ENCODE peak calls at places on chromosomes 11 and 22, in seven cellular contexts. One of them, this sample, is unnamed.
A peak's percentile ranks its signal among the peaks of the same experiment; 100 is the strongest.

GRCh38 chr22:26589367-26589844 is 526 bp downstream of the TPST2 start:
- DNase-seq in HCEC 1CT: peak; percentile 23
- DNase-seq in LoVo: peak; percentile 13
- DNase-seq in activated CD4-positive, CD25-positive, alpha-beta regulatory T cell treated with anti-CD3 and anti-CD28 coated beads, Interleukin-2, amount 50 U/mL, for 72 hours: no peak
- DNase-seq in A549: no peak
- DNase-seq in natural killer cell treated with Interleukin-12 subunit alpha and Interleukin-12 subunit beta and Interleukin-15 and Interleukin-18, amount 100 ng/mL, for 72 hours: no peak
- DNase-seq in GM19239: no peak
- DNase-seq in this sample: no peak

GRCh38 chr11:72247584-72247983 is 3.6 kb upstream of the PHOX2A start:
- DNase-seq in HCEC 1CT: no peak
- DNase-seq in LoVo: no peak
- DNase-seq in activated CD4-positive, CD25-positive, alpha-beta regulatory T cell treated with anti-CD3 and anti-CD28 coated beads, Interleukin-2, amount 50 U/mL, for 72 hours: no peak
- DNase-seq in A549: no peak
- DNase-seq in natural killer cell treated with Interleukin-12 subunit alpha and Interleukin-12 subunit beta and Interleukin-15 and Interleukin-18, amount 100 ng/mL, for 72 hours: no peak
- DNase-seq in GM19239: no peak
- DNase-seq in this sample: no peak

GRCh38 chr22:38477515-38477914 is 9.6 kb downstream of the KDELR3 start:
- DNase-seq in HCEC 1CT: no peak
- DNase-seq in LoVo: no peak
- DNase-seq in activated CD4-positive, CD25-positive, alpha-beta regulatory T cell treated with anti-CD3 and anti-CD28 coated beads, Interleukin-2, amount 50 U/mL, for 72 hours: no peak
- DNase-seq in A549: no peak
- DNase-seq in natural killer cell treated with Interleukin-12 subunit alpha and Interleukin-12 subunit beta and Interleukin-15 and Interleukin-18, amount 100 ng/mL, for 72 hours: no peak
- DNase-seq in GM19239: no peak
- DNase-seq in this sample: no peak

GRCh38 chr11:44837650-44838049 is 110.9 kb downstream of the TSPAN18 start:
- DNase-seq in HCEC 1CT: peak; percentile 42
- DNase-seq in LoVo: no peak
- DNase-seq in activated CD4-positive, CD25-positive, alpha-beta regulatory T cell treated with anti-CD3 and anti-CD28 coated beads, Interleukin-2, amount 50 U/mL, for 72 hours: no peak
- DNase-seq in A549: no peak
- DNase-seq in natural killer cell treated with Interleukin-12 subunit alpha and Interleukin-12 subunit beta and Interleukin-15 and Interleukin-18, amount 100 ng/mL, for 72 hours: no peak
- DNase-seq in GM19239: no peak
- DNase-seq in this sample: no peak

GRCh38 chr22:24707477-24707816 is 67.1 kb downstream of the PIWIL3 start:
- DNase-seq in HCEC 1CT: no peak
- DNase-seq in LoVo: no peak
- DNase-seq in activated CD4-positive, CD25-positive, alpha-beta regulatory T cell treated with anti-CD3 and anti-CD28 coated beads, Interleukin-2, amount 50 U/mL, for 72 hours: no peak
- DNase-seq in A549: no peak
- DNase-seq in natural killer cell treated with Interleukin-12 subunit alpha and Interleukin-12 subunit beta and Interleukin-15 and Interleukin-18, amount 100 ng/mL, for 72 hours: no peak
- DNase-seq in GM19239: no peak
- DNase-seq in this sample: no peak

GRCh38 chr11:3627291-3627690 is 14.5 kb downstream of the ART5 start:
- DNase-seq in HCEC 1CT: peak; percentile 80
- DNase-seq in LoVo: no peak
- DNase-seq in activated CD4-positive, CD25-positive, alpha-beta regulatory T cell treated with anti-CD3 and anti-CD28 coated beads, Interleukin-2, amount 50 U/mL, for 72 hours: no peak
- DNase-seq in A549: no peak
- DNase-seq in natural killer cell treated with Interleukin-12 subunit alpha and Interleukin-12 subunit beta and Interleukin-15 and Interleukin-18, amount 100 ng/mL, for 72 hours: no peak
- DNase-seq in GM19239: no peak
- DNase-seq in this sample: no peak

GRCh38 chr11:17770048-17770652 is 35.6 kb downstream of the KCNC1 start:
- DNase-seq in HCEC 1CT: no peak
- DNase-seq in LoVo: peak; percentile 15
- DNase-seq in activated CD4-positive, CD25-positive, alpha-beta regulatory T cell treated with anti-CD3 and anti-CD28 coated beads, Interleukin-2, amount 50 U/mL, for 72 hours: no peak
- DNase-seq in A549: peak; percentile 15
- DNase-seq in natural killer cell treated with Interleukin-12 subunit alpha and Interleukin-12 subunit beta and Interleukin-15 and Interleukin-18, amount 100 ng/mL, for 72 hours: no peak
- DNase-seq in GM19239: no peak
- DNase-seq in this sample: no peak

GRCh38 chr22:49850021-49850911 is 3.4 kb upstream of the ZBED4 start:
- DNase-seq in HCEC 1CT: no peak
- DNase-seq in LoVo: no peak
- DNase-seq in activated CD4-positive, CD25-positive, alpha-beta regulatory T cell treated with anti-CD3 and anti-CD28 coated beads, Interleukin-2, amount 50 U/mL, for 72 hours: no peak
- DNase-seq in A549: no peak
- DNase-seq in natural killer cell treated with Interleukin-12 subunit alpha and Interleukin-12 subunit beta and Interleukin-15 and Interleukin-18, amount 100 ng/mL, for 72 hours: no peak
- DNase-seq in GM19239: no peak
- DNase-seq in this sample: no peak

GRCh38 chr11:133929401-133930052 is 27.2 kb downstream of the IGSF9B start:
- DNase-seq in HCEC 1CT: no peak
- DNase-seq in LoVo: no peak
- DNase-seq in activated CD4-positive, CD25-positive, alpha-beta regulatory T cell treated with anti-CD3 and anti-CD28 coated beads, Interleukin-2, amount 50 U/mL, for 72 hours: no peak
- DNase-seq in A549: no peak
- DNase-seq in natural killer cell treated with Interleukin-12 subunit alpha and Interleukin-12 subunit beta and Interleukin-15 and Interleukin-18, amount 100 ng/mL, for 72 hours: no peak
- DNase-seq in GM19239: no peak
- DNase-seq in this sample: no peak

GRCh38 chr11:16911658-16912057 is 102.6 kb downstream of the PLEKHA7 start:
- DNase-seq in HCEC 1CT: no peak
- DNase-seq in LoVo: no peak
- DNase-seq in activated CD4-positive, CD25-positive, alpha-beta regulatory T cell treated with anti-CD3 and anti-CD28 coated beads, Interleukin-2, amount 50 U/mL, for 72 hours: no peak
- DNase-seq in A549: no peak
- DNase-seq in natural killer cell treated with Interleukin-12 subunit alpha and Interleukin-12 subunit beta and Interleukin-15 and Interleukin-18, amount 100 ng/mL, for 72 hours: no peak
- DNase-seq in GM19239: no peak
- DNase-seq in this sample: no peak

GRCh38 chr11:65646288-65646734 is 8.4 kb downstream of the SIPA1 start:
- DNase-seq in HCEC 1CT: no peak
- DNase-seq in LoVo: no peak
- DNase-seq in activated CD4-positive, CD25-positive, alpha-beta regulatory T cell treated with anti-CD3 and anti-CD28 coated beads, Interleukin-2, amount 50 U/mL, for 72 hours: no peak
- DNase-seq in A549: no peak
- DNase-seq in natural killer cell treated with Interleukin-12 subunit alpha and Interleukin-12 subunit beta and Interleukin-15 and Interleukin-18, amount 100 ng/mL, for 72 hours: no peak
- DNase-seq in GM19239: no peak
- DNase-seq in this sample: no peak

GRCh38 chr11:112588252-112588668 is 327.6 kb upstream of the PLET1 start:
- DNase-seq in HCEC 1CT: peak; percentile 83
- DNase-seq in LoVo: peak; percentile 74
- DNase-seq in activated CD4-positive, CD25-positive, alpha-beta regulatory T cell treated with anti-CD3 and anti-CD28 coated beads, Interleukin-2, amount 50 U/mL, for 72 hours: no peak
- DNase-seq in A549: peak; percentile 44
- DNase-seq in natural killer cell treated with Interleukin-12 subunit alpha and Interleukin-12 subunit beta and Interleukin-15 and Interleukin-18, amount 100 ng/mL, for 72 hours: no peak
- DNase-seq in GM19239: peak; percentile 23
- DNase-seq in this sample: peak; percentile 77

GRCh38 chr11:3091081-3091845 is 34.0 kb upstream of the CARS1 start:
- DNase-seq in HCEC 1CT: no peak
- DNase-seq in LoVo: no peak
- DNase-seq in activated CD4-positive, CD25-positive, alpha-beta regulatory T cell treated with anti-CD3 and anti-CD28 coated beads, Interleukin-2, amount 50 U/mL, for 72 hours: no peak
- DNase-seq in A549: no peak
- DNase-seq in natural killer cell treated with Interleukin-12 subunit alpha and Interleukin-12 subunit beta and Interleukin-15 and Interleukin-18, amount 100 ng/mL, for 72 hours: peak; percentile 58
- DNase-seq in GM19239: no peak
- DNase-seq in this sample: no peak

GRCh38 chr11:11036185-11037161 is 178.6 kb upstream of the ZBED5 start:
- DNase-seq in HCEC 1CT: peak; percentile 55
- DNase-seq in LoVo: peak; percentile 57
- DNase-seq in activated CD4-positive, CD25-positive, alpha-beta regulatory T cell treated with anti-CD3 and anti-CD28 coated beads, Interleukin-2, amount 50 U/mL, for 72 hours: no peak
- DNase-seq in A549: peak; percentile 31
- DNase-seq in natural killer cell treated with Interleukin-12 subunit alpha and Interleukin-12 subunit beta and Interleukin-15 and Interleukin-18, amount 100 ng/mL, for 72 hours: no peak
- DNase-seq in GM19239: peak; percentile 10
- DNase-seq in this sample: no peak

GRCh38 chr22:27952779-27953178 is 33.7 kb upstream of the PITPNB start:
- DNase-seq in HCEC 1CT: peak; percentile 12
- DNase-seq in LoVo: no peak
- DNase-seq in activated CD4-positive, CD25-positive, alpha-beta regulatory T cell treated with anti-CD3 and anti-CD28 coated beads, Interleukin-2, amount 50 U/mL, for 72 hours: no peak
- DNase-seq in A549: no peak
- DNase-seq in natural killer cell treated with Interleukin-12 subunit alpha and Interleukin-12 subunit beta and Interleukin-15 and Interleukin-18, amount 100 ng/mL, for 72 hours: no peak
- DNase-seq in GM19239: no peak
- DNase-seq in this sample: no peak

GRCh38 chr22:35470903-35471321 is 69.7 kb upstream of the RASD2 start:
- DNase-seq in HCEC 1CT: peak; percentile 14
- DNase-seq in LoVo: no peak
- DNase-seq in activated CD4-positive, CD25-positive, alpha-beta regulatory T cell treated with anti-CD3 and anti-CD28 coated beads, Interleukin-2, amount 50 U/mL, for 72 hours: no peak
- DNase-seq in A549: no peak
- DNase-seq in natural killer cell treated with Interleukin-12 subunit alpha and Interleukin-12 subunit beta and Interleukin-15 and Interleukin-18, amount 100 ng/mL, for 72 hours: no peak
- DNase-seq in GM19239: no peak
- DNase-seq in this sample: no peak

GRCh38 chr22:43515902-43516301 is 104.1 kb downstream of the MPPED1 start:
- DNase-seq in HCEC 1CT: no peak
- DNase-seq in LoVo: no peak
- DNase-seq in activated CD4-positive, CD25-positive, alpha-beta regulatory T cell treated with anti-CD3 and anti-CD28 coated beads, Interleukin-2, amount 50 U/mL, for 72 hours: no peak
- DNase-seq in A549: no peak
- DNase-seq in natural killer cell treated with Interleukin-12 subunit alpha and Interleukin-12 subunit beta and Interleukin-15 and Interleukin-18, amount 100 ng/mL, for 72 hours: no peak
- DNase-seq in GM19239: no peak
- DNase-seq in this sample: no peak

GRCh38 chr11:93131709-93132108 is 66.1 kb downstream of the SLC36A4 start:
- DNase-seq in HCEC 1CT: no peak
- DNase-seq in LoVo: no peak
- DNase-seq in activated CD4-positive, CD25-positive, alpha-beta regulatory T cell treated with anti-CD3 and anti-CD28 coated beads, Interleukin-2, amount 50 U/mL, for 72 hours: no peak
- DNase-seq in A549: no peak
- DNase-seq in natural killer cell treated with Interleukin-12 subunit alpha and Interleukin-12 subunit beta and Interleukin-15 and Interleukin-18, amount 100 ng/mL, for 72 hours: no peak
- DNase-seq in GM19239: no peak
- DNase-seq in this sample: no peak

GRCh38 chr11:97739892-97740782 is 1280.6 kb upstream of the CNTN5 start:
- DNase-seq in HCEC 1CT: no peak
- DNase-seq in LoVo: no peak
- DNase-seq in activated CD4-positive, CD25-positive, alpha-beta regulatory T cell treated with anti-CD3 and anti-CD28 coated beads, Interleukin-2, amount 50 U/mL, for 72 hours: no peak
- DNase-seq in A549: no peak
- DNase-seq in natural killer cell treated with Interleukin-12 subunit alpha and Interleukin-12 subunit beta and Interleukin-15 and Interleukin-18, amount 100 ng/mL, for 72 hours: no peak
- DNase-seq in GM19239: no peak
- DNase-seq in this sample: no peak

GRCh38 chr22:50171319-50171964 is 911 bp downstream of the PANX2 start:
- DNase-seq in HCEC 1CT: no peak
- DNase-seq in LoVo: no peak
- DNase-seq in activated CD4-positive, CD25-positive, alpha-beta regulatory T cell treated with anti-CD3 and anti-CD28 coated beads, Interleukin-2, amount 50 U/mL, for 72 hours: no peak
- DNase-seq in A549: no peak
- DNase-seq in natural killer cell treated with Interleukin-12 subunit alpha and Interleukin-12 subunit beta and Interleukin-15 and Interleukin-18, amount 100 ng/mL, for 72 hours: no peak
- DNase-seq in GM19239: no peak
- DNase-seq in this sample: no peak

GRCh38 chr22:44329179-44329796 is 16.5 kb upstream of the SHISAL1 start:
- DNase-seq in HCEC 1CT: no peak
- DNase-seq in LoVo: peak; percentile 15
- DNase-seq in activated CD4-positive, CD25-positive, alpha-beta regulatory T cell treated with anti-CD3 and anti-CD28 coated beads, Interleukin-2, amount 50 U/mL, for 72 hours: no peak
- DNase-seq in A549: no peak
- DNase-seq in natural killer cell treated with Interleukin-12 subunit alpha and Interleukin-12 subunit beta and Interleukin-15 and Interleukin-18, amount 100 ng/mL, for 72 hours: peak; percentile 68
- DNase-seq in GM19239: peak; percentile 98
- DNase-seq in this sample: no peak

GRCh38 chr22:46057762-46058420 is 80.9 kb upstream of the WNT7B start:
- DNase-seq in HCEC 1CT: peak; percentile 64
- DNase-seq in LoVo: peak; percentile 67
- DNase-seq in activated CD4-positive, CD25-positive, alpha-beta regulatory T cell treated with anti-CD3 and anti-CD28 coated beads, Interleukin-2, amount 50 U/mL, for 72 hours: peak; percentile 31
- DNase-seq in A549: no peak
- DNase-seq in natural killer cell treated with Interleukin-12 subunit alpha and Interleukin-12 subunit beta and Interleukin-15 and Interleukin-18, amount 100 ng/mL, for 72 hours: no peak
- DNase-seq in GM19239: peak; percentile 96
- DNase-seq in this sample: no peak

GRCh38 chr11:73258104-73258684 is 13.9 kb upstream of the P2RY6 start:
- DNase-seq in HCEC 1CT: no peak
- DNase-seq in LoVo: no peak
- DNase-seq in activated CD4-positive, CD25-positive, alpha-beta regulatory T cell treated with anti-CD3 and anti-CD28 coated beads, Interleukin-2, amount 50 U/mL, for 72 hours: peak; percentile 12
- DNase-seq in A549: no peak
- DNase-seq in natural killer cell treated with Interleukin-12 subunit alpha and Interleukin-12 subunit beta and Interleukin-15 and Interleukin-18, amount 100 ng/mL, for 72 hours: no peak
- DNase-seq in GM19239: no peak
- DNase-seq in this sample: no peak

This sample was measured in head of caudate nucleus.